ENCODE peak calls at places on chromosomes 12 and 14, in eight cellular contexts. V is stomach, M is esophagus squamous epithelium, U is kidney, Q is neural progenitor cell, L is SK-N-SH, H is prostate gland, A is Peyer's patch. I is an unnamed sample.
A peak's percentile ranks its signal among the peaks of the same experiment; 100 is the strongest.

GRCh38 chr12:131455581-131456110 is 255.2 kb upstream of the SFSWAP start:
- DNase-seq in V (peak; percentile 23), M (no peak), U (no peak), Q (no peak), L (no peak), H (no peak), A (no peak), I (no peak)

GRCh38 chr14:97298775-97299174 is 501.6 kb downstream of the VRK1 start:
- DNase-seq in V (no peak), M (no peak), U (no peak), Q (no peak), L (no peak), H (no peak), A (no peak), I (no peak)

GRCh38 chr12:13374783-13375182 is 178.3 kb downstream of the EMP1 start:
- DNase-seq in V (peak; percentile 73), M (no peak), U (no peak), Q (no peak), L (no peak), H (no peak), A (no peak), I (no peak)

GRCh38 chr12:94609917-94610443 is 40.4 kb downstream of the TMCC3 start:
- DNase-seq in V (peak; percentile 48), M (no peak), U (no peak), Q (no peak), L (no peak), H (no peak), A (no peak), I (no peak)

GRCh38 chr14:34078117-34078743 is 127.4 kb upstream of the EGLN3 start:
- DNase-seq in V (no peak), M (no peak), U (no peak), Q (no peak), L (no peak), H (no peak), A (no peak), I (no peak)

GRCh38 chr12:78732481-78732880 is 132.1 kb upstream of the SYT1 start:
- DNase-seq in V (no peak), M (no peak), U (no peak), Q (no peak), L (no peak), H (no peak), A (no peak), I (no peak)

GRCh38 chr12:114697741-114698565 is 14.0 kb upstream of the TBX3 start:
- DNase-seq in V (no peak), M (no peak), U (peak; percentile 59), Q (peak; percentile 89), L (no peak), H (no peak), A (no peak), I (no peak)

GRCh38 chr14:85566603-85567002 is 36.7 kb downstream of the FLRT2 start:
- DNase-seq in V (no peak), M (no peak), U (no peak), Q (no peak), L (no peak), H (no peak), A (no peak), I (no peak)

GRCh38 chr14:100893228-100893601 is 10.3 kb downstream of the RTL1 start:
- DNase-seq in V (no peak), M (no peak), U (peak; percentile 16), Q (no peak), L (no peak), H (no peak), A (peak; percentile 24), I (no peak)

GRCh38 chr12:71935594-71935993 is 3.1 kb upstream of the TPH2 start:
- DNase-seq in V (no peak), M (no peak), U (no peak), Q (no peak), L (no peak), H (no peak), A (no peak), I (no peak)

GRCh38 chr14:101918125-101918989 is 46.0 kb upstream of the DYNC1H1 start:
- DNase-seq in V (no peak), M (no peak), U (no peak), Q (peak; percentile 45), L (peak; percentile 55), H (no peak), A (peak; percentile 7), I (no peak)

GRCh38 chr14:62079035-62079434 is 316.8 kb downstream of the SNAPC1 start:
- DNase-seq in V (no peak), M (no peak), U (no peak), Q (peak; percentile 24), L (no peak), H (no peak), A (no peak), I (no peak)

GRCh38 chr12:72448089-72448488 is 175.9 kb downstream of the TRHDE start:
- DNase-seq in V (no peak), M (no peak), U (no peak), Q (no peak), L (no peak), H (no peak), A (no peak), I (no peak)

GRCh38 chr14:92207928-92208265 is 86.1 kb downstream of the CPSF2 start:
- DNase-seq in V (no peak), M (no peak), U (no peak), Q (no peak), L (no peak), H (no peak), A (no peak), I (no peak)

GRCh38 chr12:25276199-25276937 is 25.6 kb upstream of the KRAS start:
- DNase-seq in V (peak; percentile 68), M (no peak), U (no peak), Q (no peak), L (peak; percentile 7), H (peak; percentile 16), A (peak; percentile 59), I (no peak)

GRCh38 chr12:15164997-15165659 is 56.1 kb downstream of the RERG start:
- DNase-seq in V (no peak), M (no peak), U (no peak), Q (no peak), L (no peak), H (no peak), A (no peak), I (no peak)
- H3K27ac ChIP-seq in V (peak overlapping the region; percentile 39), M (peak overlapping the region; percentile 83), U (peak overlapping the region; percentile 49), Q (no peak overlapping the region), L (no peak overlapping the region), H (peak overlapping the region; percentile 46), A (peak overlapping the region; percentile 31), I (no peak overlapping the region)

DNA sequence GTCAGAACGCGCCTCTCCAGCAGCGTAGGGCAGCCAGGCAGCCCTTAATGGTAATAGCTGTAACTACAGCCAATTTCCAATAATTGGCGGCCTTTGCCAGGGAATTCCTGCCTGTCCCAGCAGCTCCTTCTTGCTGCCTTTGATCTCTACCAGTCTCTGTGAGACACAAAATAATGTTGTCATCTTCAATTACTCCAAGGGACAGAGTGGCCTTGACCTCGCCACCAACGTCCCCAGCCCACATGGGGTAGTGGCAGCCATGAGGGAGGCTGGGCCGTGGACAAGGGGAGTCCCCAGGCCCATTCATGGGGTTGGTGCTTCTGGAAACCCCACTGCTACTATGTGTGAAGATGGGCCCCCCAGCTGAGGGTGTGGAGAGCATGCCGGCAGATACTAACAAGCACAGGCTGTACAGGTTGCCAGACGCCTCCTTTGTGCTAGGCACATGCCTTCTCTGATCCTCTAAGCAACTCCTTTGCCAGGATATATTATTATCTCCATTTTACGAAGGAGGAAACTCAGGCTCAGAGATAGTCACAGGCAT is 17.4 kb upstream of the CLMN start:
- DNase-seq in V (no peak), M (no peak), U (no peak), Q (no peak), L (no peak), H (no peak), A (no peak), I (no peak)
- H3K36me3 ChIP-seq in V (no peaks in the 10 kb centered on the region), M (no peaks in the 10 kb centered on the region), U (no peaks in the 10 kb centered on the region), Q (no peaks in the 10 kb centered on the region), L (no peaks in the 10 kb centered on the region), H (no peaks in the 10 kb centered on the region), A (no peaks in the 10 kb centered on the region), I (no peaks in the 10 kb centered on the region)

GRCh38 chr12:54418441-54419087 is 502 bp downstream of the ITGA5 start:
- DNase-seq in V (no peak), M (no peak), U (peak; percentile 71), Q (no peak), L (peak; percentile 55), H (no peak), A (no peak), I (no peak)
- H3K27ac ChIP-seq in V (peak overlapping the region; percentile 81), M (peak overlapping the region; percentile 95), U (peak overlapping the region; percentile 57), Q (no peak overlapping the region), L (peak overlapping the region; percentile 60), H (peak overlapping the region; percentile 84), A (peak overlapping the region; percentile 83), I (peak overlapping the region; percentile 91)

GRCh38 chr12:89636054-89636775 is 72.4 kb downstream of the ATP2B1 start:
- DNase-seq in V (no peak), M (no peak), U (no peak), Q (no peak), L (no peak), H (no peak), A (no peak), I (no peak)

GRCh38 chr12:89636776-89637160 is 71.9 kb downstream of the ATP2B1 start:
- DNase-seq in V (no peak), M (no peak), U (no peak), Q (no peak), L (no peak), H (no peak), A (no peak), I (no peak)

GRCh38 chr12:89634508-89634907 is 74.1 kb downstream of the ATP2B1 start:
- DNase-seq in V (no peak), M (no peak), U (no peak), Q (no peak), L (no peak), H (no peak), A (no peak), I (no peak)

GRCh38 chr12:89632778-89633177 is 75.9 kb downstream of the ATP2B1 start:
- DNase-seq in V (no peak), M (no peak), U (no peak), Q (no peak), L (no peak), H (no peak), A (no peak), I (no peak)
- H3K36me3 ChIP-seq in V (peaks cover 33% of the 10 kb centered on the region), M (peaks cover 5% of the 10 kb centered on the region), U (peaks cover 6% of the 10 kb centered on the region), Q (peaks cover 7% of the 10 kb centered on the region), L (peaks cover 39% of the 10 kb centered on the region), H (no peaks in the 10 kb centered on the region), A (peaks cover 32% of the 10 kb centered on the region), I (peaks cover 43% of the 10 kb centered on the region)

GRCh38 chr12:103205906-103206305 is 248.4 kb downstream of the ASCL1 start:
- DNase-seq in V (no peak), M (no peak), U (no peak), Q (no peak), L (no peak), H (no peak), A (no peak), I (no peak)

GRCh38 chr12:103208006-103208405 is 250.5 kb downstream of the ASCL1 start:
- DNase-seq in V (no peak), M (no peak), U (no peak), Q (peak; percentile 93), L (no peak), H (no peak), A (no peak), I (no peak)
- H3K27ac ChIP-seq in V (no peak overlapping the region), M (no peak overlapping the region), U (no peak overlapping the region), Q (no peak overlapping the region), L (no peak overlapping the region), H (no peak overlapping the region), A (no peak overlapping the region), I (no peak overlapping the region)

GRCh38 chr12:57716305-57716704 is 22.2 kb downstream of the AGAP2 start:
- DNase-seq in V (no peak), M (no peak), U (no peak), Q (no peak), L (no peak), H (no peak), A (no peak), I (no peak)
- H3K36me3 ChIP-seq in V (peaks cover 98% of the 10 kb centered on the region), M (peaks cover 53% of the 10 kb centered on the region), U (peaks cover 47% of the 10 kb centered on the region), Q (no peaks in the 10 kb centered on the region), L (peaks cover 38% of the 10 kb centered on the region), H (peaks cover 11% of the 10 kb centered on the region), A (peaks cover 75% of the 10 kb centered on the region), I (peaks cover 56% of the 10 kb centered on the region)

GRCh38 chr14:75979641-75980422 is 2.0 kb downstream of the TGFB3 start:
- DNase-seq in V (no peak), M (no peak), U (peak; percentile 72), Q (no peak), L (peak; percentile 77), H (no peak), A (no peak), I (no peak)
- H3K27ac ChIP-seq in V (peak overlapping the region; percentile 93), M (peak overlapping the region; percentile 91), U (no peak overlapping the region), Q (no peak overlapping the region), L (no peak overlapping the region), H (peak overlapping the region; percentile 93), A (peak overlapping the region; percentile 38), I (no peak overlapping the region)